ENCODE peak calls at places on chromosomes 4 and X, in five cellular contexts. X is stimulated activated CD4-positive, alpha-beta T cell treated with anti-CD3 and anti-CD28 coated beads, Interleukin-12 subunit alpha, Interleukin-12 subunit beta, amount 100 ng/mL, for 48 hours; H is NCI-H2107; Z is AG04450; D is EH. S is an unnamed sample.

GRCh38 chr4:56182356-56182755 is 204.9 kb downstream of the AASDH start:
- DNase-seq in Z (no peak), H (no peak), X (no peak), D (no peak), S (no peak)

GRCh38 chrX:18558799-18559198 is 113.1 kb downstream of the RS1 start:
- DNase-seq in X (no peak), H (no peak), D (peak; percentile 1), Z (no peak), S (no peak)

GRCh38 chr4:151439320-151439719 is 30.3 kb downstream of the FHIP1A start:
- DNase-seq in X (no peak), H (no peak), Z (no peak), D (no peak), S (no peak)

GRCh38 chr4:112038861-112039260 is 106.4 kb upstream of the FAM241A start:
- DNase-seq in H (no peak), X (no peak), Z (no peak), D (peak; percentile 29), S (no peak)

GRCh38 chr4:185201983-185202962 is 1.5 kb downstream of the CFAP97 start:
- DNase-seq in H (no peak), D (peak; percentile 60), X (no peak), Z (no peak), S (no peak)

GRCh38 chr4:122914938-122915337 is 7.5 kb downstream of the NUDT6 start:
- DNase-seq in Z (peak; percentile 29), H (no peak), D (peak; percentile 80), X (no peak), S (no peak)

GRCh38 chr4:74006009-74006476 is 7.6 kb upstream of the CXCL5 start:
- DNase-seq in Z (no peak), X (no peak), H (no peak), D (peak; percentile 29), S (no peak)

GRCh38 chr4:55345980-55346850 is at the start of gene SRD5A3:
- DNase-seq in Z (no peak), H (peak; percentile 21), D (peak; percentile 84), X (peak; percentile 86), S (peak; percentile 78)

GRCh38 chrX:141814213-141814857 is 23.8 kb upstream of the MAGEC3 start:
- DNase-seq in H (no peak), Z (no peak), D (no peak), X (no peak), S (no peak)

GRCh38 chr4:113784497-113785254 is 23.1 kb upstream of the CAMK2D start:
- DNase-seq in H (no peak), D (peak; percentile 97), X (no peak), Z (peak; percentile 91), S (no peak)

GRCh38 chrX:46381630-46382029 is 163.6 kb downstream of the ZNF674 start:
- DNase-seq in H (peak; percentile 2), D (peak; percentile 26), X (no peak), Z (no peak), S (no peak)

S was measured in NCI-H187.